ENCODE peak calls at places on chromosomes 16 and 17, in nine cellular contexts. One of them, this sample, is unnamed.

GRCh38 chr16:88355389-88356123 is 27.2 kb upstream of the ZNF469 start:
- DNase-seq in Calu3: no peak
- DNase-seq in psoas muscle: no peak
- DNase-seq in A549: no peak
- DNase-seq in DND-41: no peak
- DNase-seq in progenitor cell of endocrine pancreas: no peak
- DNase-seq in left lung: peak
- DNase-seq in astrocyte of the spinal cord: no peak
- DNase-seq in mesothelial cell of epicardium: no peak
- DNase-seq in this sample: no peak

GRCh38 chr16:29811896-29812665 is at the start of gene PRRT2:
- DNase-seq in Calu3: peak
- DNase-seq in psoas muscle: peak
- DNase-seq in A549: no peak
- DNase-seq in DND-41: peak
- DNase-seq in progenitor cell of endocrine pancreas: no peak
- DNase-seq in left lung: peak
- DNase-seq in astrocyte of the spinal cord: peak
- DNase-seq in mesothelial cell of epicardium: peak
- DNase-seq in this sample: peak

GRCh38 chr17:42116705-42117396 is 4.3 kb downstream of the KAT2A start:
- DNase-seq in Calu3: peak
- DNase-seq in psoas muscle: peak
- DNase-seq in A549: peak
- DNase-seq in DND-41: peak
- DNase-seq in progenitor cell of endocrine pancreas: peak
- DNase-seq in left lung: peak
- DNase-seq in astrocyte of the spinal cord: peak
- DNase-seq in mesothelial cell of epicardium: peak
- DNase-seq in this sample: peak

GRCh38 chr16:77470851-77471250 is 36.0 kb upstream of the ADAMTS18 start:
- DNase-seq in Calu3: no peak
- DNase-seq in psoas muscle: no peak
- DNase-seq in A549: no peak
- DNase-seq in DND-41: no peak
- DNase-seq in progenitor cell of endocrine pancreas: no peak
- DNase-seq in left lung: no peak
- DNase-seq in astrocyte of the spinal cord: no peak
- DNase-seq in mesothelial cell of epicardium: no peak
- DNase-seq in this sample: no peak

GRCh38 chr16:84603115-84603816 is 14.6 kb downstream of the COTL1 start:
- DNase-seq in Calu3: peak
- DNase-seq in psoas muscle: peak
- DNase-seq in A549: peak
- DNase-seq in DND-41: no peak
- DNase-seq in progenitor cell of endocrine pancreas: no peak
- DNase-seq in left lung: peak
- DNase-seq in astrocyte of the spinal cord: peak
- DNase-seq in mesothelial cell of epicardium: no peak
- DNase-seq in this sample: no peak

GRCh38 chr17:12995106-12995895 is 22.5 kb downstream of the ELAC2 start:
- DNase-seq in Calu3: no peak
- DNase-seq in psoas muscle: no peak
- DNase-seq in A549: no peak
- DNase-seq in DND-41: no peak
- DNase-seq in progenitor cell of endocrine pancreas: no peak
- DNase-seq in left lung: no peak
- DNase-seq in astrocyte of the spinal cord: no peak
- DNase-seq in mesothelial cell of epicardium: no peak
- DNase-seq in this sample: no peak

GRCh38 chr17:14308965-14309879 is 8.3 kb downstream of the HS3ST3B1 start:
- DNase-seq in Calu3: peak
- DNase-seq in psoas muscle: peak
- DNase-seq in A549: peak
- DNase-seq in DND-41: no peak
- DNase-seq in progenitor cell of endocrine pancreas: peak
- DNase-seq in left lung: peak
- DNase-seq in astrocyte of the spinal cord: peak
- DNase-seq in mesothelial cell of epicardium: peak
- DNase-seq in this sample: peak

GRCh38 chr16:84144859-84145639 is at the start of the genes DNAAF1 and HSDL1:
- DNase-seq in Calu3: peak
- DNase-seq in psoas muscle: peak
- DNase-seq in A549: peak
- DNase-seq in DND-41: peak
- DNase-seq in progenitor cell of endocrine pancreas: peak
- DNase-seq in left lung: peak
- DNase-seq in astrocyte of the spinal cord: peak
- DNase-seq in mesothelial cell of epicardium: peak
- DNase-seq in this sample: peak

GRCh38 chr16:58904254-58904653 is 170.1 kb upstream of the GOT2 start:
- DNase-seq in Calu3: no peak
- DNase-seq in psoas muscle: no peak
- DNase-seq in A549: no peak
- DNase-seq in DND-41: no peak
- DNase-seq in progenitor cell of endocrine pancreas: no peak
- DNase-seq in left lung: no peak
- DNase-seq in astrocyte of the spinal cord: no peak
- DNase-seq in mesothelial cell of epicardium: no peak
- DNase-seq in this sample: no peak

GRCh38 chr17:73424571-73424970 is 112.8 kb upstream of the CDC42EP4 start:
- DNase-seq in Calu3: no peak
- DNase-seq in psoas muscle: no peak
- DNase-seq in A549: no peak
- DNase-seq in DND-41: no peak
- DNase-seq in progenitor cell of endocrine pancreas: no peak
- DNase-seq in left lung: no peak
- DNase-seq in astrocyte of the spinal cord: no peak
- DNase-seq in mesothelial cell of epicardium: no peak
- DNase-seq in this sample: no peak

GRCh38 chr16:50884066-50884860 is 142.4 kb downstream of the CYLD start:
- DNase-seq in Calu3: peak
- DNase-seq in psoas muscle: no peak
- DNase-seq in A549: peak
- DNase-seq in DND-41: no peak
- DNase-seq in progenitor cell of endocrine pancreas: no peak
- DNase-seq in left lung: no peak
- DNase-seq in astrocyte of the spinal cord: no peak
- DNase-seq in mesothelial cell of epicardium: no peak
- DNase-seq in this sample: peak

GRCh38 chr17:74780443-74781238 is 4.5 kb upstream of the NAT9 start:
- DNase-seq in Calu3: peak
- DNase-seq in psoas muscle: no peak
- DNase-seq in A549: peak
- DNase-seq in DND-41: no peak
- DNase-seq in progenitor cell of endocrine pancreas: no peak
- DNase-seq in left lung: no peak
- DNase-seq in astrocyte of the spinal cord: peak
- DNase-seq in mesothelial cell of epicardium: no peak
- DNase-seq in this sample: peak

GRCh38 chr17:31310877-31311276 is 3.0 kb downstream of the EVI2B start:
- DNase-seq in Calu3: no peak
- DNase-seq in psoas muscle: no peak
- DNase-seq in A549: no peak
- DNase-seq in DND-41: peak
- DNase-seq in progenitor cell of endocrine pancreas: no peak
- DNase-seq in left lung: no peak
- DNase-seq in astrocyte of the spinal cord: no peak
- DNase-seq in mesothelial cell of epicardium: no peak
- DNase-seq in this sample: no peak

DNA sequence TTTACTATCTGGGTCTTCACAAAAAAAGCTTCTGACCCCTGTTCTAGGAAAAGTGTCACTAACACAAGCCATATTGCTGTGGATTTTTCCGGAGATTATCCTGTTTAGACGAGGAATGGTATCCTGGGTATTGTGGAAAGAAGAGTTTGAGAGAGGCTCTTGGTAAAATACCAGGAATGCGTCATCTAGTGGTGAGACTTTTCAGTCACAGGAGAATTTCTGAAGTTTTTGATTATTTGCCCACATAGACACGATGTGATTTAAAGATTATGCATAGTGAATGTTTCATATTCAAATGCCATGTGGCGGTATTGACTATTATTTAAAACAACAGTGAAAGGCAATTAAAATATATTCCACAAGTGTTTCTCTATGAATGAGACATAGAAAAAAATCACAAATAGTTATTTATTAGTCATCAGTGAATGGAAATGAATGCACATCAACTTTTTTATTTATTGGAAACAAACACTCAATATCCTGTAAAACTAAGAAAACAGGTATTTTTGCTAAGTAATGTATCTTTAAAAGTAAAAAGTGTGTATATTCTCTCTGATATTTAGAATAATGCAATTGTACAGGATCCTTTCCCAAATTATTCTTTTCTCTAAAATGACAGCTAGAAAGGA is 7.8 kb downstream of the KRT28 start:
- DNase-seq in Calu3: peak
- DNase-seq in psoas muscle: no peak
- DNase-seq in A549: peak
- DNase-seq in DND-41: no peak
- DNase-seq in progenitor cell of endocrine pancreas: no peak
- DNase-seq in left lung: no peak
- DNase-seq in astrocyte of the spinal cord: peak
- DNase-seq in mesothelial cell of epicardium: no peak
- DNase-seq in this sample: no peak
- TF ChIP-seq CTCF in Calu3: peak
- TF ChIP-seq CTCF in psoas muscle: peak
- TF ChIP-seq CTCF in A549: peak
- TF ChIP-seq CTCF in DND-41: no peak
- TF ChIP-seq CTCF in progenitor cell of endocrine pancreas: peak
- TF ChIP-seq CTCF in left lung: no peak
- TF ChIP-seq CTCF in astrocyte of the spinal cord: peak
- TF ChIP-seq CTCF in mesothelial cell of epicardium: peak
- TF ChIP-seq CTCF in this sample: peak

GRCh38 chr17:48579738-48580543 is 1.8 kb upstream of the HOXB4 start:
- DNase-seq in Calu3: no peak
- DNase-seq in psoas muscle: no peak
- DNase-seq in A549: no peak
- DNase-seq in DND-41: no peak
- DNase-seq in progenitor cell of endocrine pancreas: no peak
- DNase-seq in left lung: no peak
- DNase-seq in astrocyte of the spinal cord: peak
- DNase-seq in mesothelial cell of epicardium: no peak
- DNase-seq in this sample: no peak
- TF ChIP-seq CTCF in Calu3: no peak
- TF ChIP-seq CTCF in psoas muscle: no peak
- TF ChIP-seq CTCF in A549: no peak
- TF ChIP-seq CTCF in DND-41: no peak
- TF ChIP-seq CTCF in progenitor cell of endocrine pancreas: no peak
- TF ChIP-seq CTCF in left lung: no peak
- TF ChIP-seq CTCF in astrocyte of the spinal cord: no peak
- TF ChIP-seq CTCF in mesothelial cell of epicardium: no peak
- TF ChIP-seq CTCF in this sample: no peak

GRCh38 chr17:79992657-79993389 is 42.8 kb downstream of the TBC1D16 start:
- DNase-seq in Calu3: no peak
- DNase-seq in psoas muscle: no peak
- DNase-seq in A549: no peak
- DNase-seq in DND-41: no peak
- DNase-seq in progenitor cell of endocrine pancreas: no peak
- DNase-seq in left lung: no peak
- DNase-seq in astrocyte of the spinal cord: no peak
- DNase-seq in mesothelial cell of epicardium: no peak
- DNase-seq in this sample: no peak

GRCh38 chr17:79990704-79991103 is 45.0 kb downstream of the TBC1D16 start:
- DNase-seq in Calu3: no peak
- DNase-seq in psoas muscle: no peak
- DNase-seq in A549: no peak
- DNase-seq in DND-41: no peak
- DNase-seq in progenitor cell of endocrine pancreas: no peak
- DNase-seq in left lung: peak
- DNase-seq in astrocyte of the spinal cord: no peak
- DNase-seq in mesothelial cell of epicardium: no peak
- DNase-seq in this sample: no peak

GRCh38 chr17:79991140-79991923 is 44.3 kb downstream of the TBC1D16 start:
- DNase-seq in Calu3: peak
- DNase-seq in psoas muscle: peak
- DNase-seq in A549: peak
- DNase-seq in DND-41: peak
- DNase-seq in progenitor cell of endocrine pancreas: peak
- DNase-seq in left lung: peak
- DNase-seq in astrocyte of the spinal cord: peak
- DNase-seq in mesothelial cell of epicardium: peak
- DNase-seq in this sample: peak

GRCh38 chr17:79993390-79994221 is 42.1 kb downstream of the TBC1D16 start:
- DNase-seq in Calu3: peak
- DNase-seq in psoas muscle: peak
- DNase-seq in A549: peak
- DNase-seq in DND-41: peak
- DNase-seq in progenitor cell of endocrine pancreas: peak
- DNase-seq in left lung: peak
- DNase-seq in astrocyte of the spinal cord: peak
- DNase-seq in mesothelial cell of epicardium: peak
- DNase-seq in this sample: no peak

GRCh38 chr17:79991924-79992656 is 43.6 kb downstream of the TBC1D16 start:
- DNase-seq in Calu3: peak
- DNase-seq in psoas muscle: no peak
- DNase-seq in A549: peak
- DNase-seq in DND-41: peak
- DNase-seq in progenitor cell of endocrine pancreas: no peak
- DNase-seq in left lung: peak
- DNase-seq in astrocyte of the spinal cord: peak
- DNase-seq in mesothelial cell of epicardium: no peak
- DNase-seq in this sample: no peak
- TF ChIP-seq CTCF in Calu3: no peak
- TF ChIP-seq CTCF in psoas muscle: no peak
- TF ChIP-seq CTCF in A549: peak
- TF ChIP-seq CTCF in DND-41: no peak
- TF ChIP-seq CTCF in progenitor cell of endocrine pancreas: peak
- TF ChIP-seq CTCF in left lung: peak
- TF ChIP-seq CTCF in astrocyte of the spinal cord: no peak
- TF ChIP-seq CTCF in mesothelial cell of epicardium: no peak
- TF ChIP-seq CTCF in this sample: no peak

GRCh38 chr16:228917-229730 is at the start of gene LUC7L:
- DNase-seq in Calu3: peak
- DNase-seq in psoas muscle: peak
- DNase-seq in A549: peak
- DNase-seq in DND-41: peak
- DNase-seq in progenitor cell of endocrine pancreas: peak
- DNase-seq in left lung: peak
- DNase-seq in astrocyte of the spinal cord: peak
- DNase-seq in mesothelial cell of epicardium: peak
- DNase-seq in this sample: peak

GRCh38 chr16:229731-230281 is 557 bp upstream of the LUC7L start:
- DNase-seq in Calu3: peak
- DNase-seq in psoas muscle: no peak
- DNase-seq in A549: no peak
- DNase-seq in DND-41: no peak
- DNase-seq in progenitor cell of endocrine pancreas: no peak
- DNase-seq in left lung: no peak
- DNase-seq in astrocyte of the spinal cord: no peak
- DNase-seq in mesothelial cell of epicardium: no peak
- DNase-seq in this sample: no peak

GRCh38 chr16:239948-240277 is 5.3 kb downstream of the FAM234A start:
- DNase-seq in Calu3: no peak
- DNase-seq in psoas muscle: no peak
- DNase-seq in A549: no peak
- DNase-seq in DND-41: no peak
- DNase-seq in progenitor cell of endocrine pancreas: no peak
- DNase-seq in left lung: no peak
- DNase-seq in astrocyte of the spinal cord: no peak
- DNase-seq in mesothelial cell of epicardium: no peak
- DNase-seq in this sample: no peak

GRCh38 chr16:230949-231348 is 1.7 kb upstream of the LUC7L start:
- DNase-seq in Calu3: no peak
- DNase-seq in psoas muscle: no peak
- DNase-seq in A549: no peak
- DNase-seq in DND-41: no peak
- DNase-seq in progenitor cell of endocrine pancreas: no peak
- DNase-seq in left lung: no peak
- DNase-seq in astrocyte of the spinal cord: no peak
- DNase-seq in mesothelial cell of epicardium: no peak
- DNase-seq in this sample: no peak

GRCh38 chr16:234468-235305 is at the start of gene FAM234A:
- DNase-seq in Calu3: peak
- DNase-seq in psoas muscle: peak
- DNase-seq in A549: peak
- DNase-seq in DND-41: peak
- DNase-seq in progenitor cell of endocrine pancreas: peak
- DNase-seq in left lung: peak
- DNase-seq in astrocyte of the spinal cord: peak
- DNase-seq in mesothelial cell of epicardium: peak
- DNase-seq in this sample: peak
- TF ChIP-seq CTCF in Calu3: peak
- TF ChIP-seq CTCF in psoas muscle: peak
- TF ChIP-seq CTCF in A549: peak
- TF ChIP-seq CTCF in DND-41: peak
- TF ChIP-seq CTCF in progenitor cell of endocrine pancreas: peak
- TF ChIP-seq CTCF in left lung: no peak
- TF ChIP-seq CTCF in astrocyte of the spinal cord: peak
- TF ChIP-seq CTCF in mesothelial cell of epicardium: no peak
- TF ChIP-seq CTCF in this sample: no peak